ENCODE peak calls at places on chromosomes 11 and 22, in six cellular contexts. One of them, this sample, is unnamed.

GRCh38 chr11:20522536-20522935 is 76.9 kb upstream of the SLC6A5 start:
- DNase-seq in suprapubic skin: no peak
- DNase-seq in GM12892: no peak
- DNase-seq in heart left ventricle: no peak
- DNase-seq in GM12891: no peak
- DNase-seq in A549: no peak
- DNase-seq in this sample: no peak

GRCh38 chr22:30502153-30502552 is 3.3 kb downstream of the SEC14L4 start:
- DNase-seq in GM12891: no peak
- DNase-seq in suprapubic skin: no peak
- DNase-seq in GM12892: no peak
- DNase-seq in A549: no peak
- DNase-seq in heart left ventricle: no peak
- DNase-seq in this sample: no peak

GRCh38 chr11:25838918-25839611 is 492.9 kb upstream of the ANO3 start:
- DNase-seq in heart left ventricle: no peak
- DNase-seq in suprapubic skin: no peak
- DNase-seq in GM12892: no peak
- DNase-seq in A549: no peak
- DNase-seq in GM12891: no peak
- DNase-seq in this sample: no peak

GRCh38 chr11:119782021-119782420 is 53.0 kb upstream of the NECTIN1 start:
- DNase-seq in GM12892: no peak
- DNase-seq in suprapubic skin: no peak
- DNase-seq in heart left ventricle: no peak
- DNase-seq in A549: no peak
- DNase-seq in GM12891: no peak
- DNase-seq in this sample: no peak

GRCh38 chr11:5225480-5225871 is 1.4 kb downstream of the HBB start:
- DNase-seq in A549: no peak
- DNase-seq in heart left ventricle: no peak
- DNase-seq in GM12892: no peak
- DNase-seq in suprapubic skin: no peak
- DNase-seq in GM12891: no peak
- DNase-seq in this sample: no peak

GRCh38 chr11:76561245-76561644 is 109.3 kb downstream of the LRRC32 start:
- DNase-seq in GM12891: no peak
- DNase-seq in GM12892: no peak
- DNase-seq in heart left ventricle: no peak
- DNase-seq in A549: no peak
- DNase-seq in suprapubic skin: no peak
- DNase-seq in this sample: no peak

GRCh38 chr11:13012037-13012693 is 3.0 kb downstream of the RASSF10 start:
- DNase-seq in heart left ventricle: no peak
- DNase-seq in GM12892: no peak
- DNase-seq in A549: no peak
- DNase-seq in GM12891: no peak
- DNase-seq in suprapubic skin: no peak
- DNase-seq in this sample: peak

GRCh38 chr11:116499396-116500001 is 273.3 kb downstream of the BUD13 start:
- DNase-seq in GM12891: peak
- DNase-seq in heart left ventricle: peak
- DNase-seq in suprapubic skin: peak
- DNase-seq in GM12892: peak
- DNase-seq in A549: peak
- DNase-seq in this sample: peak

GRCh38 chr11:63010934-63011439 is 4.7 kb downstream of the SLC22A8 start:
- DNase-seq in heart left ventricle: no peak
- DNase-seq in GM12891: no peak
- DNase-seq in GM12892: no peak
- DNase-seq in A549: no peak
- DNase-seq in suprapubic skin: no peak
- DNase-seq in this sample: no peak

GRCh38 chr11:12185914-12186313 is 75.5 kb downstream of the MICAL2 start:
- DNase-seq in suprapubic skin: no peak
- DNase-seq in A549: no peak
- DNase-seq in GM12892: no peak
- DNase-seq in GM12891: no peak
- DNase-seq in heart left ventricle: no peak
- DNase-seq in this sample: no peak

GRCh38 chr22:47084226-47084625 is 321.8 kb downstream of the TBC1D22A start:
- DNase-seq in heart left ventricle: no peak
- DNase-seq in GM12891: no peak
- DNase-seq in suprapubic skin: peak
- DNase-seq in GM12892: no peak
- DNase-seq in A549: no peak
- DNase-seq in this sample: no peak

GRCh38 chr11:2096001-2096918 is 42.9 kb downstream of the IGF2 start:
- DNase-seq in heart left ventricle: peak
- DNase-seq in GM12891: no peak
- DNase-seq in GM12892: no peak
- DNase-seq in A549: no peak
- DNase-seq in suprapubic skin: peak
- DNase-seq in this sample: no peak

DNA sequence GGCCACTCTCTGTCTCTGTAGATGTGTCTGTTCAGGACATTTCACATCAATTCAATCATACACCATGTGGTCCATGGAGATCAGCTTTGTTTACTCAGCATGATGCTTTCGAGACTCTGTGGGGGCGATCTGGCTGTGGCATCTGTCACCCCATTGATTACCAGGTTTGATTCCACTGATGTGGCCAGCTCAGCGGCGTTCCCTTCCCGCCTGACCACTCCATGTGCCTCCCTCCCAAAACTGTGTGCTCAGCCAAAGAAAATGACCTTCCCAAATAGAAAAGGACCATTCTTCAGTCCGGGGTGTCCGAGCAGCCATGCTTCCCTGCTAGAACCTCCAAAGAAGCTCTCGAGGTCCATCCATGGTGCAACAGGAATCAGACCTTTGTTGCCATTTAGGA is 89.1 kb downstream of the BRD1 start:
- DNase-seq in heart left ventricle: no peak
- DNase-seq in A549: no peak
- DNase-seq in GM12891: no peak
- DNase-seq in GM12892: no peak
- DNase-seq in suprapubic skin: no peak
- DNase-seq in this sample: peak
- TF ChIP-seq POLR2A in heart left ventricle: no peak
- TF ChIP-seq POLR2A in A549: no peak
- TF ChIP-seq POLR2A in GM12891: no peak
- TF ChIP-seq POLR2A in GM12892: no peak
- TF ChIP-seq POLR2A in suprapubic skin: no peak
- TF ChIP-seq POLR2A in this sample: no peak

GRCh38 chr11:65829459-65829858 is 4.3 kb upstream of the SNX32 start:
- DNase-seq in A549: no peak
- DNase-seq in GM12892: no peak
- DNase-seq in heart left ventricle: no peak
- DNase-seq in suprapubic skin: no peak
- DNase-seq in GM12891: no peak
- DNase-seq in this sample: no peak

GRCh38 chr11:65827774-65828156 is 6.0 kb upstream of the SNX32 start:
- DNase-seq in GM12891: no peak
- DNase-seq in A549: no peak
- DNase-seq in heart left ventricle: no peak
- DNase-seq in suprapubic skin: no peak
- DNase-seq in GM12892: no peak
- DNase-seq in this sample: no peak

GRCh38 chr11:65822760-65823528 is 10.8 kb upstream of the SNX32 start:
- DNase-seq in GM12892: no peak
- DNase-seq in A549: no peak
- DNase-seq in GM12891: no peak
- DNase-seq in heart left ventricle: no peak
- DNase-seq in suprapubic skin: no peak
- DNase-seq in this sample: peak

GRCh38 chr11:65826972-65827773 is 6.6 kb upstream of the SNX32 start:
- DNase-seq in A549: no peak
- DNase-seq in GM12891: no peak
- DNase-seq in heart left ventricle: no peak
- DNase-seq in GM12892: no peak
- DNase-seq in suprapubic skin: no peak
- DNase-seq in this sample: no peak
- TF ChIP-seq POLR2A in A549: no peak
- TF ChIP-seq POLR2A in GM12891: no peak
- TF ChIP-seq POLR2A in heart left ventricle: no peak
- TF ChIP-seq POLR2A in GM12892: no peak
- TF ChIP-seq POLR2A in suprapubic skin: no peak
- TF ChIP-seq POLR2A in this sample: no peak

GRCh38 chr11:10584071-10584501 is 15.6 kb upstream of the LYVE1 start:
- DNase-seq in A549: no peak
- DNase-seq in GM12891: no peak
- DNase-seq in GM12892: no peak
- DNase-seq in heart left ventricle: no peak
- DNase-seq in suprapubic skin: no peak
- DNase-seq in this sample: no peak
- TF ChIP-seq POLR2A in A549: no peak
- TF ChIP-seq POLR2A in GM12891: no peak
- TF ChIP-seq POLR2A in GM12892: no peak
- TF ChIP-seq POLR2A in heart left ventricle: no peak
- TF ChIP-seq POLR2A in suprapubic skin: no peak
- TF ChIP-seq POLR2A in this sample: no peak

DNA sequence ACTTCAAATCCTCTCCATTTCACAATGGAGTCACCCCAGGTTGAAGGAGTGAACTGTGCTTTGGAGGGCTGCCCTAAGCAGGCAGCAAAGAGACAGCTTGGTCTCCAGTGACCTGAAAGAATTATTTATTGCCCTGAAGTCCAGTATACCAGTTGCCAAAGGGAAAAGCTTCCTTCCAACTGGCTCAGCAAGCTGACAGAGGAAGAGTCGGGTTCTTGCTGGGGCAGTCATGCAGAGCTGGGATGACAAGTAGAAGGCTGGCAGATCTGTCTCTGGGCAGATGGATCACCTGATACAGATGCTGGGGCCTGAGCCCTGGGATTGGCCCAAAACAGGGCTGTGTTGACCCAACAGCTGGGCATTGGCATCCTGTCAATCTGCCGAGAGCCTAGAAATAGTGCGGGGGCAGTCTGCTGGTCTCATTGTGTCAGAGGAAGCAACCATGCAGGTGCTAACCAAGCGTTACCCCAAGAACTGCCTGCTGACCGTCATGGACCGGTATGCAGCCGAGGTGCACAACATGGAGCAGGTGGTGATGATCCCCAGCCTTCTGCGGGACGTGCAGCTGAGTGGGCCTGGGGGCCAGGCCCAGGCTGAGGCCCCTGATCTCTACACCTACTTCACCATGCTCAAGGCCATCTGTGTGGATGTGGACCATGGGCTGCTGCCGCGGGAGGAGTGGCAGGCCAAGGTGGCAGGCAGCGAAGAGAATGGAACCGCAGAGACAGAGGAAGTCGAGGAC is at the start of gene THRSP:
- DNase-seq in GM12892: no peak
- DNase-seq in suprapubic skin: no peak
- DNase-seq in heart left ventricle: no peak
- DNase-seq in GM12891: no peak
- DNase-seq in A549: no peak
- DNase-seq in this sample: no peak
- TF ChIP-seq POLR2A in GM12892: no peak
- TF ChIP-seq POLR2A in suprapubic skin: no peak
- TF ChIP-seq POLR2A in heart left ventricle: no peak
- TF ChIP-seq POLR2A in GM12891: no peak
- TF ChIP-seq POLR2A in A549: no peak
- TF ChIP-seq POLR2A in this sample: no peak

This sample was measured in stomach.